ENCODE peak calls at places on chromosomes 13 and 19, in seven cellular contexts. I, W, N, U, A, X and J are unnamed samples.

GRCh38 chr13:29081036-29081435 is 260.9 kb downstream of the MTUS2 start:
- DNase-seq in N (peak; percentile 30), I (peak; percentile 71), W (no peak), U (no peak), X (no peak), A (no peak), J (no peak)

GRCh38 chr13:44932850-44933251 is 56.4 kb downstream of the NUFIP1 start:
- DNase-seq in A (no peak), N (no peak), W (no peak), X (no peak), U (peak; percentile 76), I (no peak), J (peak; percentile 75)

GRCh38 chr13:97743946-97744345 is 209.5 kb upstream of the IPO5 start:
- DNase-seq in N (no peak), I (no peak), U (no peak), X (no peak), A (no peak), W (no peak), J (peak; percentile 17)

GRCh38 chr13:82717249-82717648 is 1165.0 kb downstream of the SLITRK1 start:
- DNase-seq in A (no peak), U (peak; percentile 56), I (no peak), W (no peak), N (no peak), X (no peak), J (peak; percentile 82)

GRCh38 chr13:95833713-95834112 is 156.8 kb downstream of the DNAJC3 start:
- DNase-seq in N (no peak), A (no peak), I (no peak), X (no peak), U (peak; percentile 33), W (no peak), J (peak; percentile 42)

GRCh38 chr13:27607125-27607524 is 13.2 kb downstream of the LNX2 start:
- DNase-seq in I (no peak), W (peak; percentile 56), N (no peak), U (peak; percentile 76), X (peak; percentile 62), A (no peak), J (peak; percentile 69)

GRCh38 chr13:49044008-49044407 is 68.3 kb downstream of the FNDC3A start:
- DNase-seq in I (no peak), U (no peak), X (no peak), N (no peak), A (no peak), W (no peak), J (no peak)

GRCh38 chr19:44598880-44599279 is 14.5 kb upstream of the IGSF23 start:
- DNase-seq in A (no peak), W (no peak), I (no peak), X (peak; percentile 59), N (no peak), U (no peak), J (no peak)

GRCh38 chr19:1455002-1455335 is 5.0 kb downstream of the APC2 start:
- DNase-seq in U (peak; percentile 49), N (peak; percentile 70), W (no peak), A (no peak), X (no peak), I (no peak), J (no peak)

GRCh38 chr19:46435009-46435408 is 6.3 kb upstream of the PNMA8C start:
- DNase-seq in I (no peak), A (no peak), X (no peak), N (no peak), W (no peak), U (no peak), J (no peak)

GRCh38 chr13:57633950-57634828 is 2.6 kb downstream of the PCDH17 start:
- DNase-seq in U (no peak), X (peak; percentile 17), N (no peak), W (no peak), A (peak; percentile 48), I (no peak), J (no peak)

GRCh38 chr13:49821216-49821820 is 28.8 kb upstream of the KPNA3 start:
- DNase-seq in N (no peak), X (no peak), I (no peak), U (no peak), A (no peak), W (no peak), J (peak; percentile 32)

GRCh38 chr13:32538234-32538620 is 368 bp downstream of the N4BP2L2 start:
- DNase-seq in I (no peak), N (peak; percentile 70), W (no peak), A (peak; percentile 45), U (no peak), X (peak; percentile 54), J (peak; percentile 76)

GRCh38 chr19:20388826-20389225 is 176.8 kb downstream of the ZNF737 start:
- DNase-seq in N (no peak), U (no peak), I (no peak), X (no peak), W (no peak), A (no peak), J (no peak)

GRCh38 chr19:5314012-5314906 is 26.4 kb downstream of the PTPRS start:
- DNase-seq in U (no peak), N (no peak), W (no peak), X (no peak), A (no peak), I (no peak), J (peak; percentile 42)

GRCh38 chr13:33260168-33261098 is 25.1 kb downstream of the STARD13 start:
- DNase-seq in X (peak; percentile 37), W (peak; percentile 8), I (no peak), A (no peak), N (no peak), U (no peak), J (peak; percentile 29)

GRCh38 chr13:34869737-34870136 is 72.3 kb upstream of the NBEA start:
- DNase-seq in U (no peak), N (no peak), I (no peak), X (no peak), W (no peak), A (no peak), J (no peak)

GRCh38 chr13:25920931-25921330 is 130.9 kb downstream of the SHISA2 start:
- DNase-seq in N (no peak), I (no peak), X (no peak), W (no peak), U (no peak), A (no peak), J (no peak)

GRCh38 chr13:97235549-97236206 is 13.5 kb downstream of the MBNL2 start:
- DNase-seq in N (no peak), I (no peak), W (no peak), X (peak; percentile 10), A (peak; percentile 47), U (no peak), J (no peak)

GRCh38 chr13:25633108-25633507 is 261.3 kb downstream of the ATP8A2 start:
- DNase-seq in X (peak; percentile 10), A (no peak), U (no peak), I (no peak), N (no peak), W (no peak), J (no peak)

GRCh38 chr13:22154041-22154440 is 483.2 kb downstream of the FGF9 start:
- DNase-seq in A (no peak), N (no peak), I (no peak), X (no peak), U (no peak), W (no peak), J (no peak)
- TF ChIP-seq EZH2phosphoT487 in A (no peak), N (no peak), I (no peak), X (no peak), U (no peak), W (no peak), J (no peak)

DNA sequence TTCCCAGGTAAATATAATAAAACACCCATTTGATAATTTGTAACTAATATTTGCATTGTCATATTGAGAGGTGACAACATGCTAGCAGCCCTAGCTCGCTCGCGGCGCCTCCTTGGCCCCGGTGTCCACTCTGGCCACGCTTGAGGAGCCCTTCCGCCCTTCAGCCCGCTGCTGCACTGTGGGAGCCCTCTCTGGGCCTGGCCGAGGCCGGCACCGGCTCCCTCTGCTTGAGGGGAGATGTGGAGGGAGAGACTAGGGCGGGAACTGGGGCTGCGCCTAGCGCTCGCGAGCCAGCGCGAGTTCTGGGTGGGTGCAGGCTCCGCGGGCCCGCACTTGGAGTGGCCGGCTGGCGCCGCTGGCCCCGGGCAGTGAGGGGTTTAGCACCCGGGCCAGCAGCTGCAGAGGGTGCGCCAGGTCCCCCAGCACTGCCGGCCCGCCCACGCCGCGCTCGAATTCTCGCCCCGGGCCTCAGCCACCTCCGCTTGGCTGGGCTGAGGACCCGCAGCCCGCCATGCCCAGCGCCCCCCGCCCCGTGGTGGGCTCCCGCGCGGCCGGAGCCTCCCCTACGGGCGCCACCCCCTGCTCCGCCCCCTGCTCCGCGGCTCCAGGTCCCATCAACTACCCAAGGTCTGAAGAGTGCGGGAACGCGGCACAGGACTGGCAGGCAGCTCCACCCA is 594.4 kb downstream of the SLITRK6 start:
- DNase-seq in I (no peak), A (no peak), X (no peak), W (no peak), N (no peak), U (no peak), J (no peak)
- H3K27ac ChIP-seq in I (no peak overlapping the region), A (no peak overlapping the region), X (no peak overlapping the region), W (no peak overlapping the region), N (no peak overlapping the region), U (no peak overlapping the region), J (no peak overlapping the region)

GRCh38 chr13:31044658-31045620 is 112.5 kb downstream of the TEX26 start:
- DNase-seq in U (peak; percentile 18), X (no peak), A (no peak), W (peak; percentile 60), I (no peak), N (no peak), J (no peak)
- TF ChIP-seq EZH2phosphoT487 in U (no peak), X (no peak), A (no peak), W (no peak), I (no peak), N (no peak), J (no peak)

GRCh38 chr19:13717194-13717643 is 47.1 kb upstream of the MRI1 start:
- DNase-seq in X (no peak), U (peak; percentile 90), A (no peak), W (no peak), I (no peak), N (no peak), J (no peak)
- H3K27ac ChIP-seq in X (no peak overlapping the region), U (peak overlapping the region; percentile 64), A (no peak overlapping the region), W (no peak overlapping the region), I (no peak overlapping the region), N (no peak overlapping the region), J (no peak overlapping the region)

GRCh38 chr13:110507678-110508381 is 53.7 kb downstream of the RAB20 start:
- DNase-seq in X (peak; percentile 38), N (peak; percentile 32), I (no peak), A (no peak), U (peak; percentile 15), W (no peak), J (no peak)
- TF ChIP-seq EZH2phosphoT487 in X (no peak), N (no peak), I (no peak), A (no peak), U (no peak), W (no peak), J (no peak)